ENCODE peak calls at places on chromosomes 7 and 10, in four cellular contexts. One of them, this sample, is unnamed.
A peak's percentile ranks its signal among the peaks of the same experiment; 100 is the strongest.

GRCh38 chr10:89494068-89494467 is 41.3 kb downstream of the SLC16A12 start:
- DNase-seq in stimulated activated CD4-positive, alpha-beta T cell treated with anti-CD3 and anti-CD28 coated beads, TNF-alpha, amount 100 ng/mL, for 1 hour: no peak
- DNase-seq in NCI-H2107: no peak
- DNase-seq in ovary: no peak
- DNase-seq in this sample: no peak

GRCh38 chr10:87706731-87707130 is 47.1 kb downstream of the PAPSS2 start:
- DNase-seq in ovary: no peak
- DNase-seq in NCI-H2107: no peak
- DNase-seq in stimulated activated CD4-positive, alpha-beta T cell treated with anti-CD3 and anti-CD28 coated beads, TNF-alpha, amount 100 ng/mL, for 1 hour: no peak
- DNase-seq in this sample: no peak

GRCh38 chr10:132112611-132113010 is 46.9 kb downstream of the JAKMIP3 start:
- DNase-seq in stimulated activated CD4-positive, alpha-beta T cell treated with anti-CD3 and anti-CD28 coated beads, TNF-alpha, amount 100 ng/mL, for 1 hour: no peak
- DNase-seq in NCI-H2107: no peak
- DNase-seq in ovary: peak; percentile 2
- DNase-seq in this sample: no peak

GRCh38 chr7:25860882-25861228 is 291.1 kb upstream of the NFE2L3 start:
- DNase-seq in ovary: no peak
- DNase-seq in NCI-H2107: no peak
- DNase-seq in stimulated activated CD4-positive, alpha-beta T cell treated with anti-CD3 and anti-CD28 coated beads, TNF-alpha, amount 100 ng/mL, for 1 hour: no peak
- DNase-seq in this sample: no peak

GRCh38 chr10:126090911-126091728 is 194.8 kb downstream of the FANK1 start:
- DNase-seq in stimulated activated CD4-positive, alpha-beta T cell treated with anti-CD3 and anti-CD28 coated beads, TNF-alpha, amount 100 ng/mL, for 1 hour: no peak
- DNase-seq in ovary: no peak
- DNase-seq in NCI-H2107: no peak
- DNase-seq in this sample: no peak

GRCh38 chr7:143390773-143391114 is 9.6 kb downstream of the ZYX start:
- DNase-seq in NCI-H2107: no peak
- DNase-seq in stimulated activated CD4-positive, alpha-beta T cell treated with anti-CD3 and anti-CD28 coated beads, TNF-alpha, amount 100 ng/mL, for 1 hour: no peak
- DNase-seq in ovary: no peak
- DNase-seq in this sample: no peak

GRCh38 chr7:106486331-106486730 is 174.6 kb downstream of the CCDC71L start:
- DNase-seq in stimulated activated CD4-positive, alpha-beta T cell treated with anti-CD3 and anti-CD28 coated beads, TNF-alpha, amount 100 ng/mL, for 1 hour: no peak
- DNase-seq in NCI-H2107: no peak
- DNase-seq in ovary: no peak
- DNase-seq in this sample: no peak

GRCh38 chr7:113263749-113264148 is 145.4 kb upstream of the SMIM30 start:
- DNase-seq in ovary: no peak
- DNase-seq in stimulated activated CD4-positive, alpha-beta T cell treated with anti-CD3 and anti-CD28 coated beads, TNF-alpha, amount 100 ng/mL, for 1 hour: no peak
- DNase-seq in NCI-H2107: no peak
- DNase-seq in this sample: no peak

GRCh38 chr7:112009081-112009480 is 197.1 kb downstream of the DOCK4 start:
- DNase-seq in stimulated activated CD4-positive, alpha-beta T cell treated with anti-CD3 and anti-CD28 coated beads, TNF-alpha, amount 100 ng/mL, for 1 hour: no peak
- DNase-seq in ovary: no peak
- DNase-seq in NCI-H2107: no peak
- DNase-seq in this sample: no peak

GRCh38 chr10:71285180-71285545 is 33.9 kb upstream of the SLC29A3 start:
- DNase-seq in ovary: peak; percentile 77
- DNase-seq in NCI-H2107: no peak
- DNase-seq in stimulated activated CD4-positive, alpha-beta T cell treated with anti-CD3 and anti-CD28 coated beads, TNF-alpha, amount 100 ng/mL, for 1 hour: no peak
- DNase-seq in this sample: no peak

GRCh38 chr7:30038182-30038980 is 10.2 kb downstream of the PLEKHA8 start:
- DNase-seq in ovary: no peak
- DNase-seq in NCI-H2107: no peak
- DNase-seq in stimulated activated CD4-positive, alpha-beta T cell treated with anti-CD3 and anti-CD28 coated beads, TNF-alpha, amount 100 ng/mL, for 1 hour: no peak
- DNase-seq in this sample: no peak

GRCh38 chr10:53209941-53210611 is 437.5 kb upstream of the MBL2 start:
- DNase-seq in stimulated activated CD4-positive, alpha-beta T cell treated with anti-CD3 and anti-CD28 coated beads, TNF-alpha, amount 100 ng/mL, for 1 hour: no peak
- DNase-seq in NCI-H2107: no peak
- DNase-seq in ovary: no peak
- DNase-seq in this sample: no peak

GRCh38 chr7:142782922-142783900 is 12.4 kb downstream of the PRSS2 start:
- DNase-seq in ovary: peak; percentile 90
- DNase-seq in NCI-H2107: peak; percentile 93
- DNase-seq in stimulated activated CD4-positive, alpha-beta T cell treated with anti-CD3 and anti-CD28 coated beads, TNF-alpha, amount 100 ng/mL, for 1 hour: no peak
- DNase-seq in this sample: no peak

GRCh38 chr7:1668486-1668931 is 1.6 kb upstream of the ELFN1 start:
- DNase-seq in NCI-H2107: no peak
- DNase-seq in stimulated activated CD4-positive, alpha-beta T cell treated with anti-CD3 and anti-CD28 coated beads, TNF-alpha, amount 100 ng/mL, for 1 hour: no peak
- DNase-seq in ovary: peak; percentile 30
- DNase-seq in this sample: no peak

GRCh38 chr7:129452589-129453231 is 18.5 kb downstream of the STRIP2 start:
- DNase-seq in NCI-H2107: no peak
- DNase-seq in ovary: no peak
- DNase-seq in stimulated activated CD4-positive, alpha-beta T cell treated with anti-CD3 and anti-CD28 coated beads, TNF-alpha, amount 100 ng/mL, for 1 hour: no peak
- DNase-seq in this sample: no peak

GRCh38 chr7:120023494-120024167 is 249.3 kb upstream of the KCND2 start:
- DNase-seq in stimulated activated CD4-positive, alpha-beta T cell treated with anti-CD3 and anti-CD28 coated beads, TNF-alpha, amount 100 ng/mL, for 1 hour: no peak
- DNase-seq in NCI-H2107: no peak
- DNase-seq in ovary: no peak
- DNase-seq in this sample: no peak

GRCh38 chr10:48470115-48470892 is 134.6 kb downstream of the ARHGAP22 start:
- DNase-seq in ovary: peak; percentile 69
- DNase-seq in stimulated activated CD4-positive, alpha-beta T cell treated with anti-CD3 and anti-CD28 coated beads, TNF-alpha, amount 100 ng/mL, for 1 hour: no peak
- DNase-seq in NCI-H2107: no peak
- DNase-seq in this sample: no peak

GRCh38 chr7:142939226-142939910 is at the start of gene LLCFC1:
- DNase-seq in NCI-H2107: no peak
- DNase-seq in ovary: no peak
- DNase-seq in stimulated activated CD4-positive, alpha-beta T cell treated with anti-CD3 and anti-CD28 coated beads, TNF-alpha, amount 100 ng/mL, for 1 hour: no peak
- DNase-seq in this sample: no peak

GRCh38 chr10:79403441-79404230 is 41.8 kb downstream of the ZCCHC24 start:
- DNase-seq in NCI-H2107: no peak
- DNase-seq in stimulated activated CD4-positive, alpha-beta T cell treated with anti-CD3 and anti-CD28 coated beads, TNF-alpha, amount 100 ng/mL, for 1 hour: no peak
- DNase-seq in ovary: peak; percentile 62
- DNase-seq in this sample: no peak

GRCh38 chr7:24197852-24198251 is 86.1 kb upstream of the NPY start:
- DNase-seq in stimulated activated CD4-positive, alpha-beta T cell treated with anti-CD3 and anti-CD28 coated beads, TNF-alpha, amount 100 ng/mL, for 1 hour: no peak
- DNase-seq in ovary: no peak
- DNase-seq in NCI-H2107: no peak
- DNase-seq in this sample: no peak

GRCh38 chr10:78913219-78914059 is 155.3 kb upstream of the ZMIZ1 start:
- DNase-seq in NCI-H2107: peak; percentile 85
- DNase-seq in stimulated activated CD4-positive, alpha-beta T cell treated with anti-CD3 and anti-CD28 coated beads, TNF-alpha, amount 100 ng/mL, for 1 hour: no peak
- DNase-seq in ovary: no peak
- DNase-seq in this sample: no peak

GRCh38 chr10:110857265-110858158 is 14.2 kb upstream of the PDCD4 start:
- DNase-seq in NCI-H2107: peak; percentile 75
- DNase-seq in stimulated activated CD4-positive, alpha-beta T cell treated with anti-CD3 and anti-CD28 coated beads, TNF-alpha, amount 100 ng/mL, for 1 hour: no peak
- DNase-seq in ovary: peak; percentile 58
- DNase-seq in this sample: peak; percentile 13

GRCh38 chr10:34254596-34254995 is 560.5 kb downstream of the PARD3 start:
- DNase-seq in NCI-H2107: no peak
- DNase-seq in stimulated activated CD4-positive, alpha-beta T cell treated with anti-CD3 and anti-CD28 coated beads, TNF-alpha, amount 100 ng/mL, for 1 hour: no peak
- DNase-seq in ovary: no peak
- DNase-seq in this sample: no peak

GRCh38 chr10:112763916-112764520 is 186.0 kb upstream of the TCF7L2 start:
- DNase-seq in stimulated activated CD4-positive, alpha-beta T cell treated with anti-CD3 and anti-CD28 coated beads, TNF-alpha, amount 100 ng/mL, for 1 hour: no peak
- DNase-seq in ovary: no peak
- DNase-seq in NCI-H2107: no peak
- DNase-seq in this sample: no peak

GRCh38 chr10:59865101-59865500 is 41.3 kb downstream of the CCDC6 start:
- DNase-seq in NCI-H2107: no peak
- DNase-seq in stimulated activated CD4-positive, alpha-beta T cell treated with anti-CD3 and anti-CD28 coated beads, TNF-alpha, amount 100 ng/mL, for 1 hour: no peak
- DNase-seq in ovary: no peak
- DNase-seq in this sample: no peak

GRCh38 chr10:114874827-114875541 is 53.4 kb downstream of the FHIP2A start:
- DNase-seq in stimulated activated CD4-positive, alpha-beta T cell treated with anti-CD3 and anti-CD28 coated beads, TNF-alpha, amount 100 ng/mL, for 1 hour: no peak
- DNase-seq in ovary: no peak
- DNase-seq in NCI-H2107: no peak
- DNase-seq in this sample: no peak

GRCh38 chr7:107286751-107287621 is 118.2 kb downstream of the HBP1 start:
- DNase-seq in NCI-H2107: no peak
- DNase-seq in stimulated activated CD4-positive, alpha-beta T cell treated with anti-CD3 and anti-CD28 coated beads, TNF-alpha, amount 100 ng/mL, for 1 hour: no peak
- DNase-seq in ovary: no peak
- DNase-seq in this sample: no peak

GRCh38 chr7:28078036-28078901 is 102.3 kb downstream of the JAZF1 start:
- DNase-seq in NCI-H2107: peak; percentile 26
- DNase-seq in ovary: peak; percentile 53
- DNase-seq in stimulated activated CD4-positive, alpha-beta T cell treated with anti-CD3 and anti-CD28 coated beads, TNF-alpha, amount 100 ng/mL, for 1 hour: no peak
- DNase-seq in this sample: no peak

GRCh38 chr7:141014091-141014490 is 661 bp downstream of the MRPS33 start:
- DNase-seq in NCI-H2107: no peak
- DNase-seq in ovary: no peak
- DNase-seq in stimulated activated CD4-positive, alpha-beta T cell treated with anti-CD3 and anti-CD28 coated beads, TNF-alpha, amount 100 ng/mL, for 1 hour: no peak
- DNase-seq in this sample: no peak

GRCh38 chr10:29426420-29426819 is 137.6 kb downstream of the LYZL1 start:
- DNase-seq in stimulated activated CD4-positive, alpha-beta T cell treated with anti-CD3 and anti-CD28 coated beads, TNF-alpha, amount 100 ng/mL, for 1 hour: no peak
- DNase-seq in NCI-H2107: no peak
- DNase-seq in ovary: no peak
- DNase-seq in this sample: no peak

GRCh38 chr10:14560274-14560673 is 214.4 kb downstream of the FAM107B start:
- DNase-seq in ovary: no peak
- DNase-seq in NCI-H2107: no peak
- DNase-seq in stimulated activated CD4-positive, alpha-beta T cell treated with anti-CD3 and anti-CD28 coated beads, TNF-alpha, amount 100 ng/mL, for 1 hour: no peak
- DNase-seq in this sample: peak; percentile 43